ENCODE peak calls at places on chromosome 20, in four cellular contexts. C is Calu3, F is OCI-LY7, P is IMR-90. Q is an unnamed sample.

GRCh38 chr20:35329435-35330139 is 37.4 kb upstream of the FAM83C start:
- DNase-seq in F (peak), C (peak), P (peak), Q (no peak)

GRCh38 chr20:3811421-3812258 is 8.7 kb upstream of the AP5S1 start:
- DNase-seq in P (peak), F (no peak), C (peak), Q (peak)

GRCh38 chr20:36084897-36085617 is 69.5 kb upstream of the EPB41L1 start:
- DNase-seq in F (no peak), P (no peak), C (peak), Q (no peak)

GRCh38 chr20:37567331-37567665 is 39.6 kb upstream of the BLCAP start:
- DNase-seq in P (no peak), F (no peak), C (no peak), Q (no peak)

GRCh38 chr20:42795399-42795798 is 394.3 kb downstream of the PTPRT start:
- DNase-seq in C (no peak), P (no peak), F (no peak), Q (no peak)

GRCh38 chr20:34525709-34526416 is 9.6 kb downstream of the DYNLRB1 start:
- DNase-seq in C (peak), F (no peak), P (peak), Q (peak)

GRCh38 chr20:61936701-61937131 is 129.0 kb downstream of the TAF4 start:
- DNase-seq in F (no peak), C (no peak), P (no peak), Q (no peak)

GRCh38 chr20:208937-209566 is 18.0 kb upstream of the DEFB129 start:
- DNase-seq in C (peak), P (peak), F (peak), Q (no peak)

GRCh38 chr20:31669876-31670275 is 32.2 kb downstream of the COX4I2 start:
- DNase-seq in C (no peak), F (no peak), P (peak), Q (no peak)

GRCh38 chr20:40710608-40711007 is 21.6 kb upstream of the MAFB start:
- DNase-seq in P (no peak), F (no peak), C (no peak), Q (no peak)

GRCh38 chr20:40704828-40705227 is 15.8 kb upstream of the MAFB start:
- DNase-seq in C (no peak), F (no peak), P (no peak), Q (no peak)

GRCh38 chr20:40705413-40705812 is 16.4 kb upstream of the MAFB start:
- DNase-seq in C (no peak), P (no peak), F (no peak), Q (no peak)

GRCh38 chr20:40703981-40704530 is 15.0 kb upstream of the MAFB start:
- DNase-seq in F (no peak), C (no peak), P (no peak), Q (no peak)

GRCh38 chr20:40706977-40707582 is 18.0 kb upstream of the MAFB start:
- DNase-seq in F (peak), P (no peak), C (peak), Q (no peak)
- TF ChIP-seq CTCF in F (peak), P (no peak), C (peak), Q (no peak)

DNA sequence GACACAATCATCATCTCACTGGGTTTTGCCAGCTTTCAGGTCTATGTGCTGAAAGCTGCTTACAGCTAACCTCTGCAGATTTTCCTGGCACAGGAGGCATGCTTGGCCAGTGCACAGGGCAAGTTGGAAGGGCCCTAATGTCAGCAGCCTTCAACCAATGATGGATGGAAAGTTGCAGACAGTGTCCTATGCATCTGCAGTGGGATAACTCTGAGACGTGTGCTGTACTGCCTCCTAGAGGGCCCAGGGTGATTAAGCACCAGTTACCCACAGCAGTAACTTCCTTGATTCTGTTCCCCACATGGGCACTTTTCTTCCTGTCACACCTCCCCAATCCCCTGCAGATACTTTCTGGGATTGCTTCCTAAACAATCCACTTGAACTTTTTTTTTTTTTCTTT is 38.6 kb downstream of the OVOL2 start:
- DNase-seq in P (peak), F (peak), C (no peak), Q (no peak)
- TF ChIP-seq CTCF in P (peak), F (peak), C (no peak), Q (no peak)

GRCh38 chr20:17612287-17612974 is 42.6 kb downstream of the DSTN start:
- DNase-seq in C (no peak), F (no peak), P (peak), Q (peak)

GRCh38 chr20:17610566-17611289 is 40.9 kb downstream of the DSTN start:
- DNase-seq in F (no peak), P (no peak), C (no peak), Q (peak)

GRCh38 chr20:17612975-17613327 is 43.1 kb downstream of the DSTN start:
- DNase-seq in F (no peak), C (no peak), P (no peak), Q (no peak)

GRCh38 chr20:17611290-17611539 is 41.3 kb downstream of the DSTN start:
- DNase-seq in F (no peak), C (no peak), P (no peak), Q (no peak)

DNA sequence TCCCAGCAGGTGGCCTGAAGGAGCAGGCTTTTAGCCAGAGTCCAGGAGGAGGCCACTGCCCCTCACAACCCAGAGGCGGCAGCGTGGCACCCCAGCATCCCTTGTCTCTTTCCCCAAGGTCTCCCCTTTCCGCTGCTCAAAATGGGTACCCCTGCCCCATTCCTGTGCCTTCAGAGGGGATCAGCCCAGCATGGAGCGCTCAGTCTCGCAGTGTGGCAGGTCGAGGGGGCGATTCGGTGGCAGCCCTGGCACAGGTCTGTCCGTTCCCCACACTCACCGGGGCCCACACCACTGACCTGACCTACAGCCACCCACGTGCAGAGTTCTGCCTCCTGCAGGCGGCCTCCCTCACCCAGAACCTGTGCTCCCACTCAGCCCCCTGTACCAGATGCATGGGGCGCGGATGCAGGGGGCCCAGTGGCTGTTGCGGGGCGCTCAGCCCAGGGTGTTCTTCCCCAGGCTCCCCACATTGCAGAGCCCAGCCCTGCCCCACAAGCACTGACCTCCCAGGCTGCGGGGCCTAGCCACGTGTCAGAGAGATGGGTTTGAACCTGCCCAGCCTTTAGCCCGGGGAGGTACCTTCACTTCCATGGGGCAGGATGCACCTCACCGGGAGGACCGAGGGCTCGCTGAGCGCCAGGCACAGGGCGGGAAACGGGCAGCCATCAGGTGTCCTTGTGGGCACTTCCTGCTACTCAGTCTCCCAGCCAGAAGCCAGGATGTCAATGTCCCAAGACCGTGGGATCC is 41.8 kb downstream of the DSTN start:
- DNase-seq in C (peak), F (peak), P (no peak), Q (peak)
- TF ChIP-seq CTCF in C (no peak), F (peak), P (peak), Q (no peak)

GRCh38 chr20:48171626-48172025 is 386.3 kb upstream of the SULF2 start:
- DNase-seq in P (no peak), C (no peak), F (no peak), Q (no peak)
- TF ChIP-seq CTCF in P (no peak), C (no peak), F (no peak), Q (no peak)

GRCh38 chr20:48716541-48716940 is 111.3 kb downstream of the PREX1 start:
- DNase-seq in C (no peak), P (no peak), F (no peak), Q (no peak)

GRCh38 chr20:48716086-48716485 is 111.7 kb downstream of the PREX1 start:
- DNase-seq in F (no peak), C (no peak), P (no peak), Q (no peak)

GRCh38 chr20:48718914-48719578 is 108.8 kb downstream of the PREX1 start:
- DNase-seq in F (peak), C (no peak), P (no peak), Q (no peak)

GRCh38 chr20:48717959-48718223 is 109.9 kb downstream of the PREX1 start:
- DNase-seq in C (no peak), F (no peak), P (no peak), Q (no peak)

GRCh38 chr20:48717095-48717958 is 110.5 kb downstream of the PREX1 start:
- DNase-seq in P (no peak), F (peak), C (no peak), Q (no peak)
- TF ChIP-seq CTCF in P (no peak), F (no peak), C (no peak), Q (no peak)

DNA sequence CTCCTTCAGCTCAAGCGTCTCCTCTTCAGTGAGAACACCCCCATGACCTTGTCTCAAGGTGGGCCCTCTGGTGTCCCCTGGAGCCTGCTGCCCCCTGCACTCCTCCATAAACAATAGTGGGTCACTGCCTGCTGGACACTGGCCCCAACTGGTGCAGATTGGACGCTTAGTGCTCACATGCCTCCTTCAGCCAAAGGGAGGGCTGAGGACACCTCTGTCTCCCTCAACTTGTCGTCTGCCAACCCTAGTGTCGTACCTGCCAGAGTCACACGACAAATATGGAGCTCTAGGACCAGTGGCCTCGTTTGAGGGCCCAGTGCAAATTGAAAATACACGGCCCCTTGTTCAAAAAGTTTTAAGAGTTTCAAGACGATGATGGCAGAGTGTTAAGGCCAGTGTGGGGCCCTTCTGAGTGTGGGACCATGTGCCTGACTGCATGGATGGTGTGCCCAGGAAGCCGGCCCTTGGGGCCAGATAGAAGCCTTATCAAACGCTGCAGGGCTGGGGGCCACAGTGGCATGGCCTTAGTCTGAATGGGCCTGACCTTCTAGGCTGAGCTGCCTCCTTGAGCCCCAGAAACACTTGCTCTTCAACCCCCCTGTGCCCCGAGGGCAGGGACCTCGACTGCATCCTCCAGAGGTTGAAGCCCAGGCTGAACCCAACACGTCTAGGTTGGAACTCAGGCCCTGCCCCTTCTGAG is 20.1 kb downstream of the APCDD1L start:
- DNase-seq in F (no peak), C (no peak), P (no peak), Q (no peak)
- TF ChIP-seq CTCF in F (no peak), C (no peak), P (no peak), Q (no peak)

GRCh38 chr20:50540620-50541605 is 30.7 kb downstream of the PTPN1 start:
- DNase-seq in F (no peak), P (peak), C (peak), Q (no peak)
- TF ChIP-seq CTCF in F (no peak), P (peak), C (no peak), Q (no peak)

DNA sequence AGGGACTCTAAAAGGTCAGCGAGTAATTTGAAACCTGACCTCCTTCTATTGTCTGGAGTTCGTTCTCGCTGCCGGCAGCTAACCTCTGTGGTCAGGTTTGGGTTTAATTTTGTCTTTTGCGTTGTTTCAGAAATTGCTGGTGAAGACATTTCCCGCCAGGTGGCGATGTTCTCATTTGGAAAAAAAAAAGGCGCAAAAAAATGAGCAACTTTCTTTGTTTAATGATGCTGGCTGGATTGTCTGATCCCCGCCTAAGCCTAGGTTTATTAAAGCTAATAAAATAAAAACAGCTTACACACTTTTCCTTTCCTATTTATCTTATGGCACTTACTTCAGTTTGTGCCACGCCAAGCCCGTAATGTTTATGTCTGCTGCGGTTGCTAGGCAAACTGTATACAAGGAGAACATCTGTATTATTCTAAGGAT is 205.5 kb downstream of the DOK5 start:
- DNase-seq in C (peak), F (peak), P (peak), Q (peak)
- TF ChIP-seq CTCF in C (peak), F (peak), P (peak), Q (peak)

DNA sequence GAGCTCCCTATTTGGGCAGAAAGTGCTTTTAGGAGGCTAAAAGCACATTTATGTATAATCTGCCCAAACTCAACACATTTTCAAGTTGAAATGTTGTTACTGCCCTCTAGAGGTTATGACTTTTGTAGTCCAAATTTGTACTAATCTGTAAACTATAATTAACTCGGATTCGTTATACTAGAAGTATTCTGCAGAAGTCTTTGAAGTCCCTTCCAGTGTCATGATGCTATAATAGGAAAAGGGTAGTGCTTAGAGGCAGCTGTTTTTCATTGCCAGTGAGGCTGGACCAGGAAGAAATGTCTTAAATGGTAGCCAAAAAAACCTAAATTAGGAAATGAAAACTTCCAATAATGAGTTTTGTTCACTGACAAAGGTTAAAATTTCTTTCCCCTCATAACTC is 44.8 kb upstream of the EMILIN3 start:
- DNase-seq in C (no peak), F (peak), P (peak), Q (no peak)
- TF ChIP-seq CTCF in C (peak), F (peak), P (peak), Q (no peak)

GRCh38 chr20:48697845-48698491 is 129.8 kb downstream of the PREX1 start:
- DNase-seq in P (peak), F (no peak), C (peak), Q (peak)

GRCh38 chr20:48701702-48702101 is 126.1 kb downstream of the PREX1 start:
- DNase-seq in F (no peak), P (no peak), C (no peak), Q (peak)

GRCh38 chr20:48695255-48695654 is 132.5 kb downstream of the PREX1 start:
- DNase-seq in P (no peak), F (no peak), C (peak), Q (no peak)

GRCh38 chr20:48695738-48696137 is 132.1 kb downstream of the PREX1 start:
- DNase-seq in C (no peak), P (no peak), F (no peak), Q (no peak)

DNA sequence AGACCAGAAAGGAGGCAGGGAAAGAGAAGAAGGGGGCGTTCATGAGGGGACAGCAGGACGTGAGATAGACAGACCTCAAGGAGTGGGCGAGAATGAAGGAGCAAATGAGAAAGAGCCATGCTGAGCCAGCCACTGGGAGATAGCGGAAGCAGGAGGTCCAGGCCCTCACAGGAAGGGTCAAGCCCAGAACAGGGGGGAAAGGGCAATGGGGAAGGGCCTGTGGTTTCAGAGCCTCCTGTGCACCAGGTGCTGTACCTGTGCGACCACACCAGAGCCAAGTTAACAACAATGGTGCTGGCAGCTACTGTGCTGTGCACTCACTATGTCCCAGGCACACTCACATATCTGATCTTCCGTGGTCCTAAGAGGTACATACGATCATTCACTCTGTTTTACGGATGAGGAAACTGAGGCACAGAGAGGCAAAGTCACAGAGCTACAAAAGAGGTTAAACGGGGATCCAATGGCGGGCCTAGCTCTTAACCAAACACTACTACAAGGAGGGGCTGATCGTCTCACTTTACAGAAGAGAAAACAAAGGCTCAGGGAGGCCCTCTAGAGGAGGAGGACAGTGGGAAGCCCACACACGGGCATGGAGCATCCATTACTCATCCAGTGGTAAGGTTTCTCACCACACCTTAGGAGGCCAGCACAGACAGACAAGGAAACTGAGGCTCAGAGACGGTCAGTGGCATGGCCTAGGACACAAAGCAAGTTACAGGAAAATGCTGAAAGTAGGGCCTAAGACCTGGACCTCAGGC is 129.1 kb downstream of the PREX1 start:
- DNase-seq in F (no peak), P (no peak), C (no peak), Q (no peak)
- TF ChIP-seq CTCF in F (peak), P (no peak), C (no peak), Q (no peak)